ENCODE peak calls at places on chromosomes 6 and 20, in five cellular contexts. G is HepG2, B is GM12878, T is NT2/D1, E is H1. P is an unnamed sample.

GRCh38 chr20:59082077-59082740 is 39.6 kb upstream of the PRELID3B start:
- DNase-seq in T (no peak), G (peak), B (no peak), E (no peak), P (peak)

GRCh38 chr20:19083136-19083621 is 129.3 kb upstream of the SLC24A3 start:
- DNase-seq in T (no peak), G (no peak), E (no peak), B (no peak), P (no peak)

GRCh38 chr6:155883741-155884140 is 428.1 kb upstream of the NOX3 start:
- DNase-seq in B (no peak), G (no peak), E (no peak), T (no peak), P (no peak)

GRCh38 chr6:135535989-135536414 is 38.5 kb upstream of the AHI1 start:
- DNase-seq in G (peak), B (peak), E (no peak), T (peak), P (peak)

GRCh38 chr6:1836690-1837089 is 227.0 kb downstream of the FOXC1 start:
- DNase-seq in E (no peak), B (no peak), G (no peak), T (no peak), P (no peak)

GRCh38 chr6:151136141-151136755 is 103.5 kb upstream of the AKAP12 start:
- DNase-seq in E (no peak), B (no peak), G (peak), T (no peak), P (no peak)

GRCh38 chr6:11685411-11686093 is 93.1 kb downstream of the ADTRP start:
- DNase-seq in B (no peak), G (peak), E (no peak), T (no peak), P (no peak)

GRCh38 chr6:122872311-122872710 is 83.3 kb downstream of the SMPDL3A start:
- DNase-seq in T (no peak), G (no peak), E (no peak), B (peak), P (no peak)

GRCh38 chr6:446418-447366 is 55.1 kb downstream of the IRF4 start:
- DNase-seq in B (no peak), E (no peak), T (no peak), G (no peak), P (no peak)
- TF ChIP-seq SUZ12 in B (no peak), E (no peak), T (no peak), G (no peak), P (no peak)

GRCh38 chr20:63071541-63072181 is 64.9 kb upstream of the BHLHE23 start:
- DNase-seq in E (peak), T (peak), G (no peak), B (no peak), P (peak)
- TF ChIP-seq SUZ12 in E (no peak), T (no peak), G (no peak), B (no peak), P (no peak)

GRCh38 chr6:6631526-6632276 is 43.2 kb downstream of the LY86 start:
- DNase-seq in G (no peak), B (no peak), T (no peak), E (no peak), P (no peak)

GRCh38 chr6:6633898-6634734 is 45.6 kb downstream of the LY86 start:
- DNase-seq in T (no peak), B (no peak), G (no peak), E (no peak), P (no peak)

GRCh38 chr6:6635291-6635690 is 46.8 kb downstream of the LY86 start:
- DNase-seq in B (no peak), T (no peak), E (no peak), G (no peak), P (no peak)

GRCh38 chr6:6635869-6636268 is 47.3 kb downstream of the LY86 start:
- DNase-seq in G (no peak), T (no peak), E (no peak), B (peak), P (no peak)

GRCh38 chr6:6634735-6635075 is 46.2 kb downstream of the LY86 start:
- DNase-seq in T (no peak), G (no peak), B (no peak), E (no peak), P (no peak)
- TF ChIP-seq SUZ12 in T (no peak), G (no peak), B (no peak), E (no peak), P (no peak)

GRCh38 chr6:166616261-166617226 is 10.5 kb downstream of the RPS6KA2 start:
- DNase-seq in G (no peak), T (no peak), E (no peak), B (no peak), P (no peak)

GRCh38 chr6:166614589-166614988 is 12.5 kb downstream of the RPS6KA2 start:
- DNase-seq in T (no peak), G (no peak), B (no peak), E (no peak), P (no peak)

GRCh38 chr6:166614171-166614583 is 12.9 kb downstream of the RPS6KA2 start:
- DNase-seq in B (no peak), G (no peak), T (no peak), E (no peak), P (no peak)

GRCh38 chr6:166617359-166617758 is 9.7 kb downstream of the RPS6KA2 start:
- DNase-seq in B (no peak), T (no peak), G (no peak), E (no peak), P (no peak)

DNA sequence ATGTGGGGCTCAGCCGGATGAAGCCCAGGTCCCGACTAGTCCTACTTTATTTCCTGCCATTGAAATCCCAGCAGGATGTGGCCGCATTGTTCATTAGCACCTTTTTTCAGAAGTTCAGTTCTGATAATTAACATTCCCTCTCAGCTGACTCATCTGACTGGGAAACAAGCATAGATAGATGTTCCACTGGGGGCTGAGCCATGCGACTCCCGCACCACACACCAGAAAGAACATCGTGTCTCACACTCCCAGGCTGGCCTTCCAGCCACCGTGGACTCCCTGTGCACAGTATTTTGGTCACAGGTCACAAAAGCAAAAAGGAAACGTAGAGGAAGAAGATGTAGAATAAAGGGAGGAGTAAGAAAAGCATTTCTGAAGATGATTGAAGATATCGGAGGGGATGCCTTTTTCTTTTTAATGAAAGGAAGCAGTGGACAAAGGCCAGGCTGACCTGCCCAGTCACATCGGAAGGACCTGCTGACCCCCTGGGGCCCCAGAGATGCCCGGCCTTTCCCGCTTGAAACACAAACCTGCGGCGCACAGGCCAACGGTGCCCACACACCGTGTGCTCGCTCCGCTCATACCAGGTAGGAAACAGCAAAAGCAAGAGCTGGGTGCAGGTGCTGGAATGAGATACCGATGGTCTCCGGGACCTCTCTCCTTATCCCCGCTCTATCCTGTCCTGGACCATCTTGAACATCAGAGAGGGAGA is 11.8 kb downstream of the RPS6KA2 start:
- DNase-seq in B (no peak), E (no peak), T (no peak), G (no peak), P (no peak)
- TF ChIP-seq SUZ12 in B (no peak), E (no peak), T (no peak), G (no peak), P (no peak)

GRCh38 chr6:116405663-116406329 is 35.0 kb downstream of the DSE start:
- DNase-seq in G (no peak), E (no peak), T (peak), B (no peak), P (peak)

GRCh38 chr6:116404706-116405105 is 34.0 kb downstream of the DSE start:
- DNase-seq in T (no peak), E (no peak), B (no peak), G (no peak), P (no peak)

GRCh38 chr6:116403205-116403604 is 32.5 kb downstream of the DSE start:
- DNase-seq in T (no peak), E (no peak), G (no peak), B (no peak), P (no peak)

GRCh38 chr6:116406678-116407345 is 36.1 kb downstream of the DSE start:
- DNase-seq in G (no peak), T (no peak), E (no peak), B (no peak), P (no peak)

DNA sequence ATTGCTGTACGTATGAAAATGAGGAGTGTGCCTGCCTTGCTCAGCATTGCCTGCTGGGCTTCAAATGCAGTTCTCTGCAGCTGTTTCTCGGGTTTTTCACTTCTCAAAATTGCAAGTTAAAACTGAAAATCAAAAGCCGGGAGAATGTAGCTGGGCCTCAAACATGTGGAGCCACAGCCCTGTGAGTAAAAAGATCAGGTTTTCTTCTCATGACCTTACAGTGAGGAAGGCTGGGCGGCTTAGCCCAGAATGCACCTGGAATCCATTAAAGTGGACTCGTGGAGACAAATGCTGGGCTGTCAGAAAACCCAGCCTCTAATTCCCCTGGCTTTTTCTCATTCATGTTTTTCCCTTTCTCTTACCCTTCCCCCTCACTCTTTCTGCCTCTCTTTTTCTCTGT is 34.4 kb downstream of the DSE start:
- DNase-seq in E (no peak), B (peak), T (no peak), G (no peak), P (peak)
- TF ChIP-seq SUZ12 in E (no peak), B (no peak), T (no peak), G (no peak), P (no peak)

P was measured in HEK293T.